ENCODE peak calls at places on chromosomes 4 and X, in eight cellular contexts. D is WTC11; A is M059J; Y is AG10803; K is heart left ventricle; I is progenitor cell of endocrine pancreas; V is AG09309; R is CD4-positive, CD25-positive, alpha-beta regulatory T cell. H is an unnamed sample.
A peak's percentile ranks its signal among the peaks of the same experiment; 100 is the strongest.

GRCh38 chr4:153483432-153484418 is 17.6 kb downstream of the TMEM131L start:
- DNase-seq in V (no peak), A (no peak), Y (no peak), D (no peak), I (no peak), R (no peak), K (no peak), H (no peak)

GRCh38 chr4:184860018-184860530 is 34.3 kb upstream of the ACSL1 start:
- DNase-seq in K (no peak), A (no peak), D (no peak), Y (no peak), R (no peak), V (no peak), I (no peak), H (no peak)

GRCh38 chrX:65706041-65706828 is 38.8 kb downstream of the MSN start:
- DNase-seq in A (peak; percentile 98), R (no peak), I (no peak), K (peak; percentile 61), Y (peak; percentile 90), D (no peak), V (no peak), H (no peak)

GRCh38 chrX:11648705-11649519 is 16.8 kb downstream of the ARHGAP6 start:
- DNase-seq in K (no peak), I (no peak), V (no peak), R (no peak), D (no peak), A (peak; percentile 4), Y (no peak), H (no peak)

GRCh38 chr4:117135634-117136354 is 50.4 kb upstream of the TRAM1L1 start:
- DNase-seq in K (no peak), V (no peak), R (no peak), D (no peak), A (no peak), I (no peak), Y (no peak), H (no peak)

GRCh38 chr4:182877326-182877883 is 39.8 kb downstream of the DCTD start:
- DNase-seq in V (no peak), A (no peak), Y (no peak), K (no peak), I (no peak), R (no peak), D (no peak), H (no peak)

GRCh38 chr4:85603437-85604336 is 128.7 kb downstream of the ARHGAP24 start:
- DNase-seq in R (no peak), Y (peak; percentile 28), K (no peak), D (no peak), I (no peak), A (no peak), V (no peak), H (no peak)

GRCh38 chr4:146222313-146222712 is 8.0 kb downstream of the REELD1 start:
- DNase-seq in K (no peak), A (peak; percentile 83), R (no peak), I (no peak), Y (peak; percentile 49), V (peak; percentile 1), D (no peak), H (no peak)

GRCh38 chrX:45889471-45889870 is 655.8 kb downstream of the ZNF674 start:
- DNase-seq in I (no peak), R (no peak), A (peak; percentile 82), V (peak; percentile 47), K (no peak), D (no peak), Y (peak; percentile 16), H (no peak)

GRCh38 chr4:19224820-19225219 is 1026.9 kb upstream of the SLIT2 start:
- DNase-seq in V (peak; percentile 23), R (no peak), K (no peak), I (no peak), D (no peak), A (peak; percentile 29), Y (peak; percentile 53), H (no peak)

GRCh38 chr4:79757580-79757979 is 315.4 kb downstream of the ANTXR2 start:
- DNase-seq in I (no peak), A (no peak), R (no peak), K (no peak), V (no peak), Y (no peak), D (no peak), H (no peak)

GRCh38 chr4:94743838-94744237 is 13.9 kb upstream of the BMPR1B start:
- DNase-seq in I (no peak), K (no peak), Y (no peak), A (no peak), V (no peak), R (no peak), D (no peak), H (no peak)

GRCh38 chr4:140037353-140038030 is 116.5 kb downstream of the MAML3 start:
- DNase-seq in K (no peak), A (peak; percentile 79), I (no peak), Y (peak; percentile 79), D (no peak), R (no peak), V (peak; percentile 67), H (no peak)

GRCh38 chr4:150769235-150769634 is 187.3 kb downstream of the MAB21L2 start:
- DNase-seq in R (no peak), Y (peak; percentile 77), K (no peak), A (peak; percentile 81), V (peak; percentile 13), D (no peak), I (no peak), H (no peak)

GRCh38 chr4:124151031-124151430 is 561.5 kb downstream of the ANKRD50 start:
- DNase-seq in K (no peak), Y (peak; percentile 19), I (no peak), A (no peak), R (no peak), D (no peak), V (no peak), H (no peak)